ENCODE peak calls at places on chromosomes 7 and 10, in six cellular contexts. W, G, Y, Q, R and J are unnamed samples.

GRCh38 chr10:89891006-89891405 is 189.6 kb downstream of the KIF20B start:
- DNase-seq in Q (no peak), W (no peak), R (no peak), Y (no peak), G (no peak), J (no peak)

GRCh38 chr7:12054830-12055229 is 156.3 kb upstream of the TMEM106B start:
- DNase-seq in R (no peak), G (no peak), Q (no peak), W (no peak), Y (no peak), J (no peak)

GRCh38 chr10:8037941-8038894 is 16.3 kb upstream of the GATA3 start:
- DNase-seq in G (no peak), R (no peak), W (no peak), Y (no peak), Q (no peak), J (no peak)

GRCh38 chr10:70753841-70754621 is 31.1 kb downstream of the TBATA start:
- DNase-seq in W (no peak), G (peak), Y (no peak), R (peak), Q (no peak), J (peak)

GRCh38 chr7:130047801-130048200 is 3.4 kb downstream of the ZC3HC1 start:
- DNase-seq in R (no peak), W (no peak), Q (no peak), G (no peak), Y (no peak), J (no peak)

GRCh38 chr10:65571011-65571570 is 1354.7 kb upstream of the LRRTM3 start:
- DNase-seq in G (peak), W (peak), Y (no peak), Q (no peak), R (no peak), J (no peak)

GRCh38 chr7:157831901-157832810 is 495.4 kb downstream of the DNAJB6 start:
- DNase-seq in Q (no peak), W (no peak), Y (no peak), G (no peak), R (no peak), J (no peak)

GRCh38 chr10:46317889-46318288 is 31.1 kb downstream of the ANTXRL start:
- DNase-seq in Q (no peak), G (no peak), Y (no peak), R (no peak), W (no peak), J (no peak)

GRCh38 chr10:3494131-3494878 is 290.7 kb downstream of the KLF6 start:
- DNase-seq in W (no peak), G (peak), Q (no peak), Y (no peak), R (no peak), J (no peak)

GRCh38 chr7:638256-639011 is 88.1 kb upstream of the DNAAF5 start:
- DNase-seq in G (no peak), R (no peak), Q (no peak), W (no peak), Y (no peak), J (no peak)

GRCh38 chr10:124232686-124233545 is 139.5 kb upstream of the CHST15 start:
- DNase-seq in R (no peak), G (no peak), Y (no peak), Q (no peak), W (no peak), J (no peak)

GRCh38 chr7:55242613-55243012 is 122.5 kb upstream of the LANCL2 start:
- DNase-seq in W (no peak), R (no peak), Q (no peak), G (no peak), Y (no peak), J (no peak)

GRCh38 chr7:36154255-36155212 is 1.5 kb downstream of the EEPD1 start:
- DNase-seq in R (no peak), W (no peak), G (peak), Q (no peak), Y (no peak), J (no peak)

GRCh38 chr7:120360918-120361317 is 87.9 kb downstream of the KCND2 start:
- DNase-seq in W (no peak), Y (peak), R (no peak), Q (no peak), G (no peak), J (no peak)

GRCh38 chr7:137689761-137690160 is 157.0 kb downstream of the DGKI start:
- DNase-seq in G (no peak), R (no peak), W (no peak), Q (no peak), Y (no peak), J (no peak)

GRCh38 chr10:14086596-14086995 is 244.1 kb downstream of the FRMD4A start:
- DNase-seq in Y (no peak), G (no peak), R (no peak), Q (no peak), W (no peak), J (no peak)

GRCh38 chr7:136657332-136657942 is 211.0 kb upstream of the CHRM2 start:
- DNase-seq in Q (no peak), W (no peak), R (no peak), G (no peak), Y (no peak), J (no peak)
- TF ChIP-seq CTCF in Q (no peak), W (no peak), R (no peak), G (no peak), Y (no peak), J (no peak)

DNA sequence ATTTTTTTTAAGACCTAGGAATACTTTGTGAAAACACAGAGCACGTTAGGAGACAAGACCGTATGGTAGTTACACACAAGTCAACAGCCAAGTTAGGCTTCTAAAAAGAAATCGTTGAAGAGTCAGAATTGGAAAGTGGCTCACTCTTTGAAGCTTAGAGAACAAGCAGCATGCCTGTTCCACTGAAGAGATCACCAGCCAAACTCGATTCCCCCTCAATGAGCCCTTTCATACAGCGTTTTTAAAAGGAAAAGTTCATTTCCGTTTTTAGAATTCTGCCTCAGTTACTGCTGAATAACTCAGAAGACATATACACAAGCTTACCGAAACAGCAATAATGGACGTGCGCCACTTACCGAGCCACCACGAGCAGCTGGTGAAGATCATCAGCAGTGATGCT is 41.0 kb downstream of the MCMBP start:
- DNase-seq in G (no peak), R (no peak), Q (no peak), W (no peak), Y (no peak), J (no peak)
- TF ChIP-seq CREB1 in G (no peak), R (no peak), Q (no peak), W (no peak), Y (no peak), J (no peak)

GRCh38 chr10:72337039-72337629 is 17.6 kb downstream of the DNAJB12 start:
- DNase-seq in R (peak), Q (peak), Y (no peak), G (peak), W (peak), J (peak)

GRCh38 chr10:72334196-72334831 is 20.4 kb downstream of the DNAJB12 start:
- DNase-seq in G (peak), W (no peak), R (peak), Y (no peak), Q (no peak), J (no peak)

GRCh38 chr10:72334832-72335393 is 19.8 kb downstream of the DNAJB12 start:
- DNase-seq in W (peak), G (peak), Y (peak), Q (no peak), R (peak), J (no peak)

GRCh38 chr10:72336259-72337038 is 18.3 kb downstream of the DNAJB12 start:
- DNase-seq in R (no peak), W (no peak), Q (no peak), G (no peak), Y (no peak), J (no peak)

DNA sequence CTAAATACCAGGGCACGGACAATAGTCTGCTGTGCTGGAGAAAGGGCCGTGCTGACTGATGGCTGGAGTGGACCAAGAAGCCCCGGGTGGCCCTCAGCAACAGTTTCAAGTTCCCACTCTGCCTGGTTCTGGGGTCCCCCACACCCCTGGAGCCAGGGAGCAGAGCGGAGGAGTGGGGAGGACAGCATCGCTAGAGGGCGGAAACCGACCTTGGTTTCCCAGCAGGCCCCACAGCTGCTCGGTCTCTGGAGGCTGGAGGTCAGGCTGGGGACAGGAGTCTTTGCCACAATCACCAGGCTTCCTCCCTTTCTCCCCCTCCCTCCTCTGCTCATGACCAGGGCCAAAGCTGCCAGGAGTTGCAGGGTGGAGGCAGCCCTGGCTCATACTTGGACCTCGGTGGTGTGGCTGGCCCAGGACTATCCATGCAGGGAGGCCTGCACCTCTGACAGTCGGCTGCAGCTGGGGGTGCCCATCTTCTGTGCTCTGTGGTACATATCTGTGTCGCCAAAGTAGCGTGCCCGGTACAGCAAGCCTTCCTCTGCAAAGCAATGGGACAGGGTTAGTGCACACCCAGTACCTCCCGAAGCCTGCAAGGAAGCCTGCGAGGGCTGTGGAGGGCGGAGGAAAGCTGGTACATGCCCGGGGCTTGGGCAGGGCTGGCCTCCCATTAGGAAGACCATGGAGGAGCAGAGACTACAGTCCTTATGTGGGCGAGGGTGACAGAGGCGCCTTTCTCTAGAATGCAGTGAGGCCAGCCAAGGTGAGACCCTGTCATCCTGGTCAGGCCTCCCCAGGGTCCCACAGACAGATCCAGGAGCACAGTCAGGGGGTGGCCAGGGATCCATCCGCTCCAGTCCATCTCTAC is 19.1 kb downstream of the DNAJB12 start:
- DNase-seq in Y (no peak), Q (no peak), W (no peak), G (no peak), R (no peak), J (no peak)
- TF ChIP-seq CTCF in Y (peak), Q (no peak), W (peak), G (no peak), R (no peak), J (no peak)

GRCh38 chr7:19621740-19622139 is 87.1 kb downstream of the POLR1F start:
- DNase-seq in G (no peak), R (no peak), Y (no peak), Q (no peak), W (no peak), J (no peak)
- TF ChIP-seq CREB1 in G (no peak), R (no peak), Y (no peak), Q (no peak), W (no peak), J (no peak)

DNA sequence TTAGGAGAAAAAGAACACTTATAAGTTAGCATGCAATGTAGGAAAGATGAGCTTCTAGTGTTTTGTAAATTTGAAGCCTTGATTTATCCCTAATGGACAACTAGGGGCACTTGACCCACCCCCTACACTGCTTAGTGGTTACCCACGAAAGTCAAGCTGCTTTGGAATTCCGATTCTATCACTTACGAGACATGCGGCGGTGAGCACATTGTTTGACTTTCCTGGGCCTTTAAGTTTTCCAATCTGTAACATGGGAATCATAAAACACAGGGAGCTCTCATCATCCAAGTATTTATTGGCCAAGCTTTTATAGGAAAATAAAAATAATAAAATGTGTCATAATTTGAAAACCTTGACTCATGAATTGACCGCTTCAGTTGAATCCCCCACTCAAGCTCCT is 78.7 kb upstream of the PDK4 start:
- DNase-seq in G (peak), Q (no peak), Y (no peak), W (no peak), R (no peak), J (no peak)
- TF ChIP-seq CTCF in G (no peak), Q (no peak), Y (no peak), W (no peak), R (no peak), J (no peak)

GRCh38 chr7:74372511-74373111 is 81.1 kb upstream of the GTF2IRD1 start:
- DNase-seq in W (no peak), G (peak), Q (no peak), Y (no peak), R (peak), J (peak)
- TF ChIP-seq CREB1 in W (no peak), G (no peak), Q (no peak), Y (no peak), R (no peak), J (no peak)

DNA sequence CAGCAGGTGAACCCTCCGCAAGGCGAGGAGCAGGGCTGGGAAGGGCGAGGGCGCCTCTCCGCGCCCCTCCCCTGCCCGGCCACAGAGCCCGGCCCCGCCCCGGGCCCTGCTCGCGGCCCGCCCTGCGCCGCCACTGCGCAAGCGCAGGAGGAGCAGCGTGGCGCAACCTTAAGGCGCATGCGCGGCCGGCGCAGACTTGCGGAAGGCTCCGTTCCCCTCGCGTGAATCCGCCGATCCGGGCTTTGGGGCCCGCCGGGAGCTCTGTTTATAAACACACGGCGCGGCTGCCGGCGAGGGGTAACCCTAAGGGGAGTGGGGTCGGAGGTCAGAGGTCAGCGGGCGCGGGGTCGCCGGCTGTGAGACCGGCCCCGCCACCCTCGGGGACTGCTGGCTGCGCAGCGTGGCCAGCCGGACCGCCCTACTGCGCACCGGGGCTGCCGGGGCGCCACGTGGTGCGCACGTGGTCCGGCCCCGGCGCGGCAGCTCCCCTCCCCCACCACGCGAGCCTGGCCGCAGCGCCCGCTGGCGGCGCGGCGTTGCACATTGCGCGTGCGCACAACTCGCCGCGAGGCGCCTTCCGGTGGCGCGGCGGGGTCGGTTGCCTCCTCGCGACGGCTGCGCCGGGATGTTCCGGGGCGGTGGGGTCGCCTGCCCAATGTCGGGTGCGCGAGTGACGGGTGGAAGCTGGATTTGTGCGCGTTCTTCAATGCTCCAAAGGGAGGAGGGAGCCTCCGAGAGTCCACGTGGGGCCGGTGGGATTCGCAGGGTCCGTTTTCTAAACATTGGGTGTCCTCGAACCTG is 40.2 kb upstream of the FOXK1 start:
- DNase-seq in Q (peak), R (peak), W (peak), Y (peak), G (peak), J (peak)
- TF ChIP-seq CTCF in Q (peak), R (peak), W (peak), Y (peak), G (peak), J (no peak)

DNA sequence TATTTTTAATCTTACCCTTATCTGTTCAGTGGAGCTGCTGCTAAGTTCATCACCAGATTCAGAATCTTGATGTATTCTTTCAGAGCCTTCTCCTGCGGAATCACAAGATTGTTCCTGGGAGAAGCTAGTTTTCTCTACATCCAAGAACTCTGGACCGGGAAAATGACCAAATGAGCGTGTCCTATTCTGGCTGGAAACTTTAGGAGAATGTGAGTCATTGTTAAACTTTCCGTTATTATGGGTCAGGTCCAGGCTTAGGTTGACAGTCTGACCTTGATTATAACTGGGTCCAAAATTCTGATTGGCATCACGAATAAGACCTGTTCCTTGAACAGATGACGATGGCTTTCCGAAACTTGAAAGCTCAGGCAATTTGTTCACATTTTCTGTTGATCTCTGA is 20.5 kb downstream of the ARHGAP12 start:
- DNase-seq in G (no peak), W (no peak), Q (no peak), Y (no peak), R (no peak), J (no peak)
- TF ChIP-seq CREB1 in G (no peak), W (no peak), Q (no peak), Y (no peak), R (no peak), J (no peak)

GRCh38 chr10:129877773-129878371 is 86.2 kb downstream of the EBF3 start:
- DNase-seq in Y (no peak), R (peak), Q (peak), G (peak), W (peak), J (peak)
- TF ChIP-seq CTCF in Y (peak), R (peak), Q (peak), G (peak), W (peak), J (peak)